ENCODE peak calls at places on chromosomes 7 and 10, in ten cellular contexts. R is coronary artery, U is retinal pigment epithelial cell, Q is uterus, B is lower lobe of right lung, L is lower leg skin, O is psoas muscle, V is astrocyte of the spinal cord, W is heart right ventricle, G is HL-60. C is an unnamed sample.

GRCh38 chr10:128070721-128071416 is 55.4 kb downstream of the MKI67 start:
- DNase-seq in R (peak; percentile 72), U (no peak), Q (no peak), B (no peak), L (no peak), O (no peak), V (no peak), W (no peak), G (no peak), C (no peak)

GRCh38 chr7:134724606-134725005 is 54.8 kb upstream of the CALD1 start:
- DNase-seq in R (no peak), U (no peak), Q (no peak), B (no peak), L (no peak), O (no peak), V (peak; percentile 41), W (no peak), G (peak; percentile 24), C (no peak)

GRCh38 chr7:84647797-84648762 is 453.5 kb upstream of the SEMA3A start:
- DNase-seq in R (no peak), U (peak; percentile 91), Q (no peak), B (no peak), L (no peak), O (no peak), V (peak; percentile 85), W (no peak), G (no peak), C (peak; percentile 80)

GRCh38 chr7:105256621-105257283 is 132.0 kb downstream of the SRPK2 start:
- DNase-seq in R (no peak), U (no peak), Q (no peak), B (no peak), L (no peak), O (no peak), V (no peak), W (no peak), G (no peak), C (no peak)

GRCh38 chr7:96297873-96298272 is 24.0 kb downstream of the SLC25A13 start:
- DNase-seq in R (no peak), U (no peak), Q (no peak), B (no peak), L (no peak), O (no peak), V (no peak), W (no peak), G (no peak), C (no peak)

GRCh38 chr7:48130658-48131108 is 40.6 kb upstream of the ABCA13 start:
- DNase-seq in R (no peak), U (peak; percentile 46), Q (no peak), B (no peak), L (no peak), O (no peak), V (peak; percentile 33), W (no peak), G (no peak), C (no peak)

GRCh38 chr10:82497451-82497850 is 622.5 kb downstream of the NRG3 start:
- DNase-seq in R (no peak), U (peak; percentile 44), Q (no peak), B (no peak), L (no peak), O (no peak), V (no peak), W (no peak), G (no peak), C (peak; percentile 16)

GRCh38 chr10:119489572-119490326 is 52.8 kb downstream of the RGS10 start:
- DNase-seq in R (no peak), U (no peak), Q (peak; percentile 30), B (no peak), L (no peak), O (peak; percentile 69), V (peak; percentile 42), W (peak; percentile 63), G (peak; percentile 47), C (no peak)

GRCh38 chr10:86946215-86947170 is 10.9 kb downstream of the MMRN2 start:
- DNase-seq in R (peak; percentile 72), U (no peak), Q (peak; percentile 44), B (no peak), L (no peak), O (peak; percentile 67), V (no peak), W (peak; percentile 69), G (no peak), C (no peak)

GRCh38 chr10:86944031-86944419 is 13.4 kb downstream of the MMRN2 start:
- DNase-seq in R (no peak), U (no peak), Q (peak; percentile 2), B (no peak), L (no peak), O (no peak), V (no peak), W (no peak), G (no peak), C (no peak)

GRCh38 chr10:86944907-86945306 is 12.5 kb downstream of the MMRN2 start:
- DNase-seq in R (no peak), U (no peak), Q (peak; percentile 6), B (no peak), L (no peak), O (no peak), V (no peak), W (no peak), G (no peak), C (no peak)

GRCh38 chr10:86944471-86944870 is 12.9 kb downstream of the MMRN2 start:
- DNase-seq in R (no peak), U (no peak), Q (peak; percentile 4), B (no peak), L (no peak), O (no peak), V (no peak), W (no peak), G (no peak), C (no peak)

DNA sequence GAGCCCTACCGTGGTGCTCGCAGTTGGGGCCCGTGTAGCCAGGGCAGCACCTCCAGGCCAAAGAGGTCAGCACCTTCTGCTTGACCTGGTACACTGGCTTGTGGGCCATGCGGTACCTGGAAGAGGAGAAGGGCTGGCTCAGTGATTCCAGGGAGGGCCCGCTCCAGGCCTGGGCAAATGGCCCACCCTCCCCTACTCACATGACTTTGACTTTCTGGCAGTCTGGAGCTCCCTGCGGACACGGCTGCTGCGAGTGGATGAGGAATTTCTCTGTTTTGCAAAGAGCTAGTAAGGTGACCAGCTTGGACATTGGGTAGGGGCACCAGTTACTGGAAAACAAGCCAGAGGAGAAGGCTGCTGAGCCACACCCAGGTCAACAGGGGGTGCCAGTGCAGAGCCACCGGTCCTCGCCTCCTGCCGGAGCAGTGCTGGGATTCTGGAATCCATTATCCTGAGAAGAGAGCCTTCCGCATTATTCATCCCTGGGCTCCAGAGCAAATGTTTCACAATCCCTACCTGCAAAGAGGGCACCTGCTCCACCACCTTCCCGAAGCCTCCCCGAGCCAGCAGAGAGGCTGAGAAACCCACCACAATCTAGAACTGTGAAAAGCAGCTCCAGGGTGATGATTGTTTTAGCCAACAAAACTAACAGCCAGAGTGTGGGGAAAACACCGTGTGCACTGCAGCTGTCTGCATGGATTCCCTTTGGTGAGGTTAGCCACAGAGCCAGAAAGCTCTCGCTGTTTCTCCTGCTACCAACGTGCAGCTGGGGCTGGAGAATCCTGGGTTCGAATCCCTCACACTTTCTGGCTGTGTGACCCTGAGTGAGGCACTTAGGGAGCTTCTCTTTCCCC is 11.8 kb downstream of the MMRN2 start:
- DNase-seq in R (peak; percentile 77), U (no peak), Q (peak; percentile 17), B (no peak), L (peak; percentile 21), O (peak; percentile 51), V (peak; percentile 30), W (peak; percentile 21), G (no peak), C (no peak)
- TF ChIP-seq CTCF in R (no peak), U (peak; percentile 62), Q (peak; percentile 11), B (no peak), L (no peak), O (no peak), V (peak; percentile 41), W (peak; percentile 43), G (no peak), C (peak; percentile 41)

GRCh38 chr7:24821045-24821853 is 64.0 kb upstream of the GSDME start:
- DNase-seq in R (no peak), U (peak; percentile 95), Q (peak; percentile 32), B (peak; percentile 72), L (peak; percentile 85), O (peak; percentile 69), V (peak; percentile 94), W (peak; percentile 20), G (peak; percentile 86), C (peak; percentile 73)
- H3K4me3 ChIP-seq in R (no peak overlapping the region), U (no peak overlapping the region), Q (no peak overlapping the region), B (no peak overlapping the region), L (no peak overlapping the region), O (no peak overlapping the region), V (no peak overlapping the region), W (no peak overlapping the region), G (no peak overlapping the region), C (no peak overlapping the region)

GRCh38 chr7:87671-88070 is 104.7 kb upstream of the FAM20C start:
- DNase-seq in R (peak; percentile 40), U (no peak), Q (no peak), B (no peak), L (no peak), O (no peak), V (no peak), W (no peak), G (no peak), C (no peak)

GRCh38 chr7:88927-89921 is 103.1 kb upstream of the FAM20C start:
- DNase-seq in R (peak; percentile 84), U (peak; percentile 87), Q (peak; percentile 48), B (no peak), L (no peak), O (peak; percentile 85), V (peak; percentile 96), W (peak; percentile 56), G (peak; percentile 7), C (peak; percentile 85)

GRCh38 chr7:87047-87446 is 105.3 kb upstream of the FAM20C start:
- DNase-seq in R (peak; percentile 60), U (no peak), Q (no peak), B (no peak), L (no peak), O (no peak), V (peak; percentile 34), W (no peak), G (no peak), C (peak; percentile 32)

GRCh38 chr7:86629-87028 is 105.7 kb upstream of the FAM20C start:
- DNase-seq in R (peak; percentile 54), U (no peak), Q (no peak), B (no peak), L (no peak), O (no peak), V (no peak), W (no peak), G (no peak), C (no peak)

GRCh38 chr7:88095-88926 is 104.1 kb upstream of the FAM20C start:
- DNase-seq in R (peak; percentile 55), U (no peak), Q (no peak), B (no peak), L (no peak), O (no peak), V (no peak), W (no peak), G (no peak), C (no peak)
- TF ChIP-seq CTCF in R (no peak), U (peak; percentile 26), Q (no peak), B (no peak), L (no peak), O (no peak), V (peak; percentile 31), W (no peak), G (no peak), C (peak; percentile 38)

DNA sequence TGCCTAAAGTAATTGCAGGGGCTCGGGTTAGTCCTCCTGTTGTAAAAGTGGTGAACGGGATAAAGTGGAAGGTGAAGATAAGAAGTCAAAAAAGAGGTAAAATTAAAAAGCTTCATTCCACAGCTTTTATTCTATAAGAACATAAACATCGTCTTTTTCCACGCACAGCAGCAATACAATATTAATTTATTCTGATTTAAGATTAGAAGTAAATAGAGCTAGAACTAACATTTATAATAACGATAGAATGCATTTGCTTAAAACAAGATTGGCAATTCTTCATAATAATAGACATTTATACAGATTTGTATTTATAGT is 3.7 kb downstream of the HOXA10 start:
- DNase-seq in R (no peak), U (no peak), Q (no peak), B (no peak), L (no peak), O (no peak), V (no peak), W (no peak), G (no peak), C (no peak)
- H3K4me3 ChIP-seq in R (no peak overlapping the region), U (no peak overlapping the region), Q (peak overlapping the region; percentile 66), B (no peak overlapping the region), L (no peak overlapping the region), O (peak overlapping the region; percentile 79), V (peak overlapping the region; percentile 22), W (no peak overlapping the region), G (no peak overlapping the region), C (no peak overlapping the region)